ENCODE peak calls at places on chromosomes 2 and 18, in six cellular contexts. O is colonic mucosa, Q is HCT116, P is ovary, A is adrenal gland, K is heart left ventricle. E is an unnamed sample.

GRCh38 chr2:132256251-132256902 is 94.6 kb upstream of the ANKRD30BL start:
- DNase-seq in A (no peak), P (peak), K (no peak), Q (no peak), O (no peak), E (no peak)

GRCh38 chr2:43083710-43084698 is 142.4 kb downstream of the ZFP36L2 start:
- DNase-seq in K (peak), Q (no peak), A (peak), P (peak), O (no peak), E (no peak)

GRCh38 chr2:132915812-132916211 is 245.8 kb upstream of the LYPD1 start:
- DNase-seq in A (no peak), O (no peak), K (no peak), P (no peak), Q (no peak), E (no peak)

GRCh38 chr2:15048000-15048399 is 415.5 kb downstream of the LRATD1 start:
- DNase-seq in P (no peak), O (no peak), Q (no peak), K (no peak), A (no peak), E (no peak)

GRCh38 chr18:3251249-3251962 is 3.8 kb downstream of the MYL12A start:
- DNase-seq in O (no peak), A (no peak), K (no peak), P (no peak), Q (no peak), E (no peak)

GRCh38 chr2:121345887-121346286 is 60.9 kb upstream of the TFCP2L1 start:
- DNase-seq in O (no peak), P (no peak), A (no peak), K (no peak), Q (no peak), E (no peak)

GRCh38 chr2:239274391-239275001 is 126.3 kb downstream of the HDAC4 start:
- DNase-seq in K (peak), A (peak), O (peak), P (peak), Q (peak), E (no peak)

GRCh38 chr2:145036421-145036901 is 516.5 kb upstream of the ZEB2 start:
- DNase-seq in P (no peak), O (no peak), Q (no peak), A (no peak), K (no peak), E (no peak)

GRCh38 chr18:34867520-34867919 is 157.4 kb downstream of the DTNA start:
- DNase-seq in Q (peak), A (no peak), O (no peak), P (no peak), K (no peak), E (peak)
- TF ChIP-seq CTCF in Q (peak), A (no peak), O (no peak), P (no peak), K (no peak), E (peak)

GRCh38 chr2:190978389-190979053 is 35.5 kb downstream of the STAT1 start:
- DNase-seq in K (no peak), Q (no peak), O (no peak), P (no peak), A (no peak), E (no peak)

GRCh38 chr2:190981733-190982132 is 32.2 kb downstream of the STAT1 start:
- DNase-seq in K (no peak), O (no peak), P (no peak), A (no peak), Q (no peak), E (no peak)

GRCh38 chr2:190979906-190980629 is 33.9 kb downstream of the STAT1 start:
- DNase-seq in A (peak), Q (no peak), P (peak), K (peak), O (peak), E (no peak)

GRCh38 chr2:190982263-190983034 is 31.5 kb downstream of the STAT1 start:
- DNase-seq in O (no peak), P (no peak), Q (no peak), A (no peak), K (no peak), E (no peak)

GRCh38 chr2:190980630-190981214 is 33.2 kb downstream of the STAT1 start:
- DNase-seq in P (no peak), Q (no peak), A (no peak), O (no peak), K (no peak), E (no peak)
- H3K27ac ChIP-seq in P (peak), Q (no peak), A (no peak), O (peak), K (peak), E (no peak)

GRCh38 chr2:217837001-217837491 is 165.7 kb downstream of the TNS1 start:
- DNase-seq in K (peak), Q (peak), P (peak), O (peak), A (peak), E (peak)
- TF ChIP-seq CTCF in K (peak), Q (peak), P (no peak), O (no peak), A (no peak), E (peak)

DNA sequence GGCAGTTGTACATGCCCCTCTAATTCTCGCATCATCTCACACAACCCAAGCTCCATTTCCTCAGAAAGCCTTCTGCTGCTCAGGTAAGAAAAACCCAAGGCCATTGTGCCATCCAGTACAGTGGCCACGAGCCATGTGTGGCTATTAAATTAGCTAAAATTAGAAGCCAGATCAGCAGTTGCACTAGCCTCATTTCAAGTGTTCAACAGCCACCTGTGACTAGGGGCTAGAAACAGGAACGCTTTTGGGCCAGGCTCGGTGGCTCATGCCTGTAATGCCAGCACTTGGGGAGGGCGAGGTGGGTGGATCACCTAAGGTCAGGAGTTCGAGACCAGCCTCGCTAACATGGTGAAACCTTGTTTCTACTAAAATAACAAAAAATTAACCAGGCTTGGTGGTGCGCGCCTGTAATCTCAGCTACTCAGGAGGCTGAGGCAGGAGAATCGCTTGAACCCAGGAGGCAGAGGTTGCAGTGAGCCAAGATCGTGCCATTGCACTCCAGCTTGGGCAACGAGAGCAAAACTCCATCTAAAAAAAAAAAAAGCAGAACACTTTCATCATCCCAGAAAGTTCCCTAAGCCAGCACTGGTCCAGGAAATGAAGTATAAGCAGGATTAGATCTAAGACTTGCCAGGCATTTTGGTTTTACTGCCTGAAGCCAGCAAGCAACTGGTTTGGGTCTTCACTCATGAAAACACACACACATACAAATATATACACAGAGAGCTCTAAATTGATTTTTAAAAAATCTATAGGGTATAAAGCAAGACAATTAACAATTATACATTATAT is 35.7 kb downstream of the ATP8B1 start:
- DNase-seq in P (no peak), Q (no peak), O (no peak), A (no peak), K (no peak), E (peak)
- H3K27ac ChIP-seq in P (no peak), Q (no peak), O (peak), A (no peak), K (peak), E (peak)

GRCh38 chr2:152861349-152861942 is 143.0 kb downstream of the ARL6IP6 start:
- DNase-seq in O (peak), A (peak), Q (peak), P (no peak), K (no peak), E (no peak)
- TF ChIP-seq CTCF in O (peak), A (peak), Q (peak), P (no peak), K (peak), E (no peak)